ENCODE peak calls at places on chromosomes 6 and 20, in nine cellular contexts. U is IMR-90, Q is tibial nerve, S is PC-9, H is cardiac muscle cell, T is psoas muscle, F is astrocyte, K is left ventricle myocardium inferior, C is heart left ventricle. W is an unnamed sample.
A peak's percentile ranks its signal among the peaks of the same experiment; 100 is the strongest.

GRCh38 chr6:36840471-36841461 is 1.5 kb upstream of the CPNE5 start:
- DNase-seq in U (no peak), Q (no peak), S (no peak), H (peak; percentile 39), T (peak; percentile 69), F (no peak), K (peak; percentile 57), C (peak; percentile 70), W (no peak)

GRCh38 chr6:31122803-31123706 is 2.8 kb upstream of the CDSN start:
- DNase-seq in U (peak; percentile 76), Q (no peak), S (peak; percentile 30), H (peak; percentile 93), T (peak; percentile 89), F (peak; percentile 83), K (peak; percentile 54), C (peak; percentile 84), W (peak; percentile 63)

GRCh38 chr6:90286884-90287488 is 9.7 kb downstream of the BACH2 start:
- DNase-seq in U (peak; percentile 20), Q (no peak), S (peak; percentile 25), H (peak; percentile 45), T (no peak), F (no peak), K (no peak), C (no peak), W (no peak)

GRCh38 chr6:1382883-1383728 is 6.3 kb upstream of the FOXF2 start:
- DNase-seq in U (no peak), Q (no peak), S (no peak), H (no peak), T (no peak), F (no peak), K (no peak), C (no peak), W (no peak)

GRCh38 chr20:63344151-63344470 is 17.0 kb downstream of the CHRNA4 start:
- DNase-seq in U (no peak), Q (no peak), S (no peak), H (no peak), T (no peak), F (no peak), K (no peak), C (no peak), W (no peak)

GRCh38 chr6:161463061-161463460 is 189.2 kb upstream of the AGPAT4 start:
- DNase-seq in U (no peak), Q (no peak), S (no peak), H (no peak), T (no peak), F (no peak), K (no peak), C (no peak), W (no peak)

GRCh38 chr20:62892348-62893304 is 31.0 kb upstream of the TCFL5 start:
- DNase-seq in U (no peak), Q (no peak), S (no peak), H (no peak), T (no peak), F (no peak), K (peak; percentile 4), C (no peak), W (peak; percentile 13)

GRCh38 chr6:17115251-17116089 is 13.6 kb downstream of the STMND1 start:
- DNase-seq in U (peak; percentile 93), Q (no peak), S (peak; percentile 59), H (peak; percentile 92), T (no peak), F (peak; percentile 95), K (no peak), C (no peak), W (no peak)

GRCh38 chr6:93624408-93624807 is 205.0 kb upstream of the EPHA7 start:
- DNase-seq in U (no peak), Q (no peak), S (no peak), H (peak; percentile 2), T (no peak), F (no peak), K (no peak), C (no peak), W (no peak)

GRCh38 chr6:111564482-111564945 is 41.2 kb downstream of the TRAF3IP2 start:
- DNase-seq in U (peak; percentile 74), Q (no peak), S (peak; percentile 16), H (peak; percentile 29), T (peak; percentile 86), F (peak; percentile 71), K (peak; percentile 57), C (peak; percentile 88), W (no peak)

GRCh38 chr20:19692100-19692499 is 66.0 kb upstream of the RIN2 start:
- DNase-seq in U (peak; percentile 62), Q (no peak), S (no peak), H (peak; percentile 23), T (no peak), F (peak; percentile 59), K (no peak), C (no peak), W (no peak)

GRCh38 chr6:11909696-11910132 is 102.4 kb upstream of the HIVEP1 start:
- DNase-seq in U (peak; percentile 72), Q (no peak), S (no peak), H (peak; percentile 68), T (no peak), F (peak; percentile 88), K (no peak), C (no peak), W (no peak)

GRCh38 chr6:110017946-110018345 is 39.8 kb downstream of the GPR6 start:
- DNase-seq in U (no peak), Q (no peak), S (no peak), H (no peak), T (no peak), F (no peak), K (no peak), C (no peak), W (no peak)

GRCh38 chr20:32535953-32536823 is 48.9 kb downstream of the NOL4L start:
- DNase-seq in U (peak; percentile 6), Q (no peak), S (peak; percentile 69), H (peak; percentile 22), T (peak; percentile 68), F (no peak), K (peak; percentile 48), C (peak; percentile 34), W (peak; percentile 61)

GRCh38 chr6:20655317-20655716 is 121.1 kb downstream of the CDKAL1 start:
- DNase-seq in U (peak; percentile 53), Q (no peak), S (no peak), H (no peak), T (no peak), F (no peak), K (no peak), C (no peak), W (no peak)

GRCh38 chr6:113381957-113382356 is 475.2 kb upstream of the MARCKS start:
- DNase-seq in U (peak; percentile 75), Q (peak; percentile 26), S (no peak), H (peak; percentile 87), T (no peak), F (peak; percentile 79), K (peak; percentile 37), C (no peak), W (no peak)

GRCh38 chr20:57540889-57541288 is 15.9 kb upstream of the CTCFL start:
- DNase-seq in U (no peak), Q (no peak), S (no peak), H (no peak), T (no peak), F (no peak), K (no peak), C (no peak), W (no peak)

GRCh38 chr6:6131492-6132109 is 124.9 kb upstream of the NRN1 start:
- DNase-seq in U (no peak), Q (no peak), S (no peak), H (no peak), T (no peak), F (no peak), K (no peak), C (no peak), W (no peak)

GRCh38 chr6:48036316-48036715 is 74.7 kb downstream of the PTCHD4 start:
- DNase-seq in U (peak; percentile 26), Q (no peak), S (no peak), H (peak; percentile 93), T (no peak), F (peak; percentile 93), K (no peak), C (no peak), W (no peak)

GRCh38 chr6:116087437-116088027 is 13.1 kb upstream of the NT5DC1 start:
- DNase-seq in U (peak; percentile 78), Q (no peak), S (no peak), H (no peak), T (no peak), F (peak; percentile 63), K (no peak), C (no peak), W (no peak)
- TF ChIP-seq CTCF in U (no peak), Q (no peak), S (no peak), H (no peak), T (no peak), F (peak; percentile 7), K (no peak), C (no peak), W (no peak)

DNA sequence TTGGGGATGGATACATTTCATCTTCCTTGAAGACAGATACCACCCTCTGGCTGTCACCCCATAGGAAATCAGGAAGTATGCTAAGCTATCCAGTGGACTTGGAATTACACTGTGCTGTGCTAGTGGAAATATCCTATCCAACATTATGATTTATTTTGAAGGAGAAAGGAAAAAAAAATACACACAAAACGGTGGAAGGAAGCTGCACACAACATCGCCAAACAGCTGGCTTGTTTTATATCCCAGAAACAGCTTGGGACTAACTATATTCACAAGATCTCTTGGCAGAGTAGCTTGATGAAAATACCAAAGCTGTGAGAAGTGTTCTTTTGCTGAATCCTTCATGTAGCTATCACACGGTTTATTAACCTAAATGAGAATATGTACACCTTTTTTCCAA is 257.6 kb downstream of the LAMA2 start:
- DNase-seq in U (peak; percentile 50), Q (no peak), S (no peak), H (peak; percentile 67), T (no peak), F (no peak), K (no peak), C (peak; percentile 38), W (no peak)
- H3K27ac ChIP-seq in U (peak overlapping the region; percentile 64), Q (peak overlapping the region; percentile 64), S (no peak overlapping the region), H (no peak overlapping the region), T (peak overlapping the region; percentile 42), F (no peak overlapping the region), K (peak overlapping the region; percentile 85), C (peak overlapping the region; percentile 77), W (peak overlapping the region; percentile 5)

DNA sequence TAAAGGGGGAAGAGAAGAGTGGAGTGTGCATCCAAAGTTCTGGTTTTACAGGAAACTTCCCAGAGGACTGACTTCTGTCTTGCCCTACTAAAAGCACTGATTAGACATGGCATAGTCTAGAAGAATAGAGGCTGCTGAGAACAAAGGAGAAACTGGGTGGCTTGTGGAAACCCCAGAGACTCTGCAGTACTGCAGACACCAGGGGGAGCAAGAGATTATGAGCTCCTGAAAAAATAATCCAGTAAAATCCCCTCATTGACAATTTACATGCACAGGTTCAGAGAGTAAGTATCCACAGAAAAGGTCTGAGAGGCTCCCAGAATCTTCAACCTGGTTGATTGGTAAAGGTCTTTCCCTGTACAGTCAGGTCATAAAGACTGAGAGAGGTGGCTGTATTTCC is 48.7 kb upstream of the CLVS2 start:
- DNase-seq in U (no peak), Q (no peak), S (peak; percentile 3), H (no peak), T (no peak), F (no peak), K (no peak), C (no peak), W (no peak)
- TF ChIP-seq CTCF in U (no peak), Q (no peak), S (peak; percentile 83), H (peak; percentile 4), T (peak; percentile 41), F (peak; percentile 35), K (peak; percentile 44), C (peak; percentile 8), W (no peak)

DNA sequence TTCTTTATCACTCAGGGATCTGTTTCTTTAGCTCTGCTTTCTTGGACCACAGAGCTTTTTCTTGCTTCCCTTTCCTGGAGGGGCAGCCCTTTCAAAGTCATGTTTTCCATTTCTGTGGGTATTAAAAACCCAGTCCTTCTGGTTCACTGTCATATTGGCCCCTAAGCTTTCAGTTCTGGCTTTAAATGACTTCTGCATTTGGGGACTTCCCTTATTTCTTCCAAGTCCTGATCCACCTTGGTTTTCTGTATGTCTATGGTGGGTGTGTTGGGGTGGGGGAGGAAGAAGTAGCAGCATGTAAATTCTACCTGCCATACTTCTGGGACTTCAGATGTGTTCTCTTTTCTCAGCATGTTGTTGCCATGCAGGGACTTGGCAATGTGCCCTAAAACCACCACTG is 77.0 kb upstream of the EMILIN3 start:
- DNase-seq in U (no peak), Q (no peak), S (no peak), H (no peak), T (no peak), F (no peak), K (no peak), C (no peak), W (no peak)
- H3K27ac ChIP-seq in U (no peak overlapping the region), Q (no peak overlapping the region), S (no peak overlapping the region), H (no peak overlapping the region), T (no peak overlapping the region), F (no peak overlapping the region), K (no peak overlapping the region), C (no peak overlapping the region), W (no peak overlapping the region)

W was measured in lower lobe of right lung.